ENCODE peak calls at places on chromosomes 7 and 10, in ten cellular contexts. One of them, this sample, is unnamed.
A peak's percentile ranks its signal among the peaks of the same experiment; 100 is the strongest.

GRCh38 chr10:98270026-98270740 is 2.2 kb upstream of the LOXL4 start:
- DNase-seq in nucleus accumbens: no peak
- DNase-seq in pancreas: no peak
- DNase-seq in stimulated activated CD4-positive, alpha-beta T cell treated with anti-CD3 and anti-CD28 coated beads, TNF-alpha, amount 100 ng/mL, for 24 hours: no peak
- DNase-seq in fibroblast of lung: peak; percentile 25
- DNase-seq in LHCN-M2: no peak
- DNase-seq in naive thymus-derived CD8-positive, alpha-beta T cell: no peak
- DNase-seq in DMS79 treated with DMSO at 0.1 percent for 48 hours: no peak
- DNase-seq in activated naive CD4-positive, alpha-beta T cell treated with anti-CD3 and anti-CD28 coated beads for 36 hours: no peak
- DNase-seq in A549: no peak
- DNase-seq in this sample: no peak

GRCh38 chr10:22308390-22308789 is 7.8 kb upstream of the COMMD3 start:
- DNase-seq in DMS79 treated with DMSO at 0.1 percent for 48 hours: no peak
- DNase-seq in fibroblast of lung: no peak
- DNase-seq in activated naive CD4-positive, alpha-beta T cell treated with anti-CD3 and anti-CD28 coated beads for 36 hours: peak; percentile 70
- DNase-seq in nucleus accumbens: no peak
- DNase-seq in naive thymus-derived CD8-positive, alpha-beta T cell: no peak
- DNase-seq in pancreas: no peak
- DNase-seq in A549: peak; percentile 60
- DNase-seq in LHCN-M2: peak; percentile 50
- DNase-seq in stimulated activated CD4-positive, alpha-beta T cell treated with anti-CD3 and anti-CD28 coated beads, TNF-alpha, amount 100 ng/mL, for 24 hours: peak; percentile 26
- DNase-seq in this sample: no peak

GRCh38 chr7:30428586-30429530 is 49.7 kb downstream of the NOD1 start:
- DNase-seq in pancreas: no peak
- DNase-seq in naive thymus-derived CD8-positive, alpha-beta T cell: no peak
- DNase-seq in DMS79 treated with DMSO at 0.1 percent for 48 hours: no peak
- DNase-seq in A549: no peak
- DNase-seq in stimulated activated CD4-positive, alpha-beta T cell treated with anti-CD3 and anti-CD28 coated beads, TNF-alpha, amount 100 ng/mL, for 24 hours: no peak
- DNase-seq in activated naive CD4-positive, alpha-beta T cell treated with anti-CD3 and anti-CD28 coated beads for 36 hours: no peak
- DNase-seq in LHCN-M2: no peak
- DNase-seq in fibroblast of lung: no peak
- DNase-seq in nucleus accumbens: no peak
- DNase-seq in this sample: no peak

GRCh38 chr7:73332447-73332846 is 4.5 kb downstream of the FKBP6 start:
- DNase-seq in stimulated activated CD4-positive, alpha-beta T cell treated with anti-CD3 and anti-CD28 coated beads, TNF-alpha, amount 100 ng/mL, for 24 hours: no peak
- DNase-seq in nucleus accumbens: no peak
- DNase-seq in fibroblast of lung: no peak
- DNase-seq in LHCN-M2: no peak
- DNase-seq in DMS79 treated with DMSO at 0.1 percent for 48 hours: no peak
- DNase-seq in pancreas: no peak
- DNase-seq in naive thymus-derived CD8-positive, alpha-beta T cell: no peak
- DNase-seq in activated naive CD4-positive, alpha-beta T cell treated with anti-CD3 and anti-CD28 coated beads for 36 hours: no peak
- DNase-seq in A549: no peak
- DNase-seq in this sample: no peak

GRCh38 chr7:37220664-37221063 is 228.0 kb downstream of the ELMO1 start:
- DNase-seq in naive thymus-derived CD8-positive, alpha-beta T cell: no peak
- DNase-seq in DMS79 treated with DMSO at 0.1 percent for 48 hours: no peak
- DNase-seq in activated naive CD4-positive, alpha-beta T cell treated with anti-CD3 and anti-CD28 coated beads for 36 hours: no peak
- DNase-seq in LHCN-M2: no peak
- DNase-seq in stimulated activated CD4-positive, alpha-beta T cell treated with anti-CD3 and anti-CD28 coated beads, TNF-alpha, amount 100 ng/mL, for 24 hours: no peak
- DNase-seq in pancreas: no peak
- DNase-seq in fibroblast of lung: no peak
- DNase-seq in A549: no peak
- DNase-seq in nucleus accumbens: no peak
- DNase-seq in this sample: no peak

GRCh38 chr7:2838873-2839578 is 5.1 kb downstream of the GNA12 start:
- DNase-seq in naive thymus-derived CD8-positive, alpha-beta T cell: no peak
- DNase-seq in nucleus accumbens: no peak
- DNase-seq in pancreas: no peak
- DNase-seq in LHCN-M2: no peak
- DNase-seq in activated naive CD4-positive, alpha-beta T cell treated with anti-CD3 and anti-CD28 coated beads for 36 hours: no peak
- DNase-seq in DMS79 treated with DMSO at 0.1 percent for 48 hours: no peak
- DNase-seq in A549: no peak
- DNase-seq in stimulated activated CD4-positive, alpha-beta T cell treated with anti-CD3 and anti-CD28 coated beads, TNF-alpha, amount 100 ng/mL, for 24 hours: no peak
- DNase-seq in fibroblast of lung: no peak
- DNase-seq in this sample: peak; percentile 93

GRCh38 chr10:125554016-125554703 is 128.8 kb downstream of the TEX36 start:
- DNase-seq in nucleus accumbens: no peak
- DNase-seq in pancreas: no peak
- DNase-seq in LHCN-M2: no peak
- DNase-seq in naive thymus-derived CD8-positive, alpha-beta T cell: no peak
- DNase-seq in stimulated activated CD4-positive, alpha-beta T cell treated with anti-CD3 and anti-CD28 coated beads, TNF-alpha, amount 100 ng/mL, for 24 hours: no peak
- DNase-seq in DMS79 treated with DMSO at 0.1 percent for 48 hours: no peak
- DNase-seq in A549: no peak
- DNase-seq in fibroblast of lung: no peak
- DNase-seq in activated naive CD4-positive, alpha-beta T cell treated with anti-CD3 and anti-CD28 coated beads for 36 hours: no peak
- DNase-seq in this sample: no peak

GRCh38 chr7:157507987-157508386 is 171.2 kb downstream of the DNAJB6 start:
- DNase-seq in stimulated activated CD4-positive, alpha-beta T cell treated with anti-CD3 and anti-CD28 coated beads, TNF-alpha, amount 100 ng/mL, for 24 hours: no peak
- DNase-seq in fibroblast of lung: no peak
- DNase-seq in DMS79 treated with DMSO at 0.1 percent for 48 hours: no peak
- DNase-seq in A549: no peak
- DNase-seq in pancreas: no peak
- DNase-seq in nucleus accumbens: no peak
- DNase-seq in activated naive CD4-positive, alpha-beta T cell treated with anti-CD3 and anti-CD28 coated beads for 36 hours: no peak
- DNase-seq in LHCN-M2: no peak
- DNase-seq in naive thymus-derived CD8-positive, alpha-beta T cell: no peak
- DNase-seq in this sample: no peak

GRCh38 chr10:102420443-102420809 is 210 bp upstream of the FBXL15 start:
- DNase-seq in stimulated activated CD4-positive, alpha-beta T cell treated with anti-CD3 and anti-CD28 coated beads, TNF-alpha, amount 100 ng/mL, for 24 hours: no peak
- DNase-seq in fibroblast of lung: no peak
- DNase-seq in DMS79 treated with DMSO at 0.1 percent for 48 hours: no peak
- DNase-seq in naive thymus-derived CD8-positive, alpha-beta T cell: no peak
- DNase-seq in activated naive CD4-positive, alpha-beta T cell treated with anti-CD3 and anti-CD28 coated beads for 36 hours: no peak
- DNase-seq in nucleus accumbens: no peak
- DNase-seq in pancreas: no peak
- DNase-seq in A549: no peak
- DNase-seq in LHCN-M2: no peak
- DNase-seq in this sample: no peak

GRCh38 chr10:121243003-121243898 is 355.0 kb downstream of the FGFR2 start:
- DNase-seq in naive thymus-derived CD8-positive, alpha-beta T cell: no peak
- DNase-seq in fibroblast of lung: no peak
- DNase-seq in nucleus accumbens: no peak
- DNase-seq in DMS79 treated with DMSO at 0.1 percent for 48 hours: no peak
- DNase-seq in activated naive CD4-positive, alpha-beta T cell treated with anti-CD3 and anti-CD28 coated beads for 36 hours: no peak
- DNase-seq in LHCN-M2: peak; percentile 60
- DNase-seq in stimulated activated CD4-positive, alpha-beta T cell treated with anti-CD3 and anti-CD28 coated beads, TNF-alpha, amount 100 ng/mL, for 24 hours: no peak
- DNase-seq in pancreas: no peak
- DNase-seq in A549: no peak
- DNase-seq in this sample: no peak

GRCh38 chr7:30469303-30469702 is 9.3 kb downstream of the NOD1 start:
- DNase-seq in DMS79 treated with DMSO at 0.1 percent for 48 hours: peak; percentile 72
- DNase-seq in pancreas: no peak
- DNase-seq in fibroblast of lung: peak; percentile 99
- DNase-seq in LHCN-M2: peak; percentile 99
- DNase-seq in stimulated activated CD4-positive, alpha-beta T cell treated with anti-CD3 and anti-CD28 coated beads, TNF-alpha, amount 100 ng/mL, for 24 hours: no peak
- DNase-seq in nucleus accumbens: no peak
- DNase-seq in activated naive CD4-positive, alpha-beta T cell treated with anti-CD3 and anti-CD28 coated beads for 36 hours: no peak
- DNase-seq in naive thymus-derived CD8-positive, alpha-beta T cell: no peak
- DNase-seq in A549: peak; percentile 97
- DNase-seq in this sample: peak; percentile 99

GRCh38 chr10:106182542-106182941 is 982.0 kb downstream of the SORCS1 start:
- DNase-seq in LHCN-M2: no peak
- DNase-seq in fibroblast of lung: no peak
- DNase-seq in naive thymus-derived CD8-positive, alpha-beta T cell: no peak
- DNase-seq in A549: no peak
- DNase-seq in stimulated activated CD4-positive, alpha-beta T cell treated with anti-CD3 and anti-CD28 coated beads, TNF-alpha, amount 100 ng/mL, for 24 hours: no peak
- DNase-seq in pancreas: no peak
- DNase-seq in nucleus accumbens: no peak
- DNase-seq in activated naive CD4-positive, alpha-beta T cell treated with anti-CD3 and anti-CD28 coated beads for 36 hours: no peak
- DNase-seq in DMS79 treated with DMSO at 0.1 percent for 48 hours: no peak
- DNase-seq in this sample: no peak

GRCh38 chr7:43764039-43764789 is 5.7 kb downstream of the BLVRA start:
- DNase-seq in naive thymus-derived CD8-positive, alpha-beta T cell: peak; percentile 4
- DNase-seq in LHCN-M2: no peak
- DNase-seq in DMS79 treated with DMSO at 0.1 percent for 48 hours: no peak
- DNase-seq in fibroblast of lung: no peak
- DNase-seq in pancreas: peak; percentile 51
- DNase-seq in A549: peak; percentile 42
- DNase-seq in nucleus accumbens: no peak
- DNase-seq in stimulated activated CD4-positive, alpha-beta T cell treated with anti-CD3 and anti-CD28 coated beads, TNF-alpha, amount 100 ng/mL, for 24 hours: no peak
- DNase-seq in activated naive CD4-positive, alpha-beta T cell treated with anti-CD3 and anti-CD28 coated beads for 36 hours: peak; percentile 75
- DNase-seq in this sample: no peak

GRCh38 chr10:65861249-65861648 is 1064.6 kb upstream of the LRRTM3 start:
- DNase-seq in stimulated activated CD4-positive, alpha-beta T cell treated with anti-CD3 and anti-CD28 coated beads, TNF-alpha, amount 100 ng/mL, for 24 hours: no peak
- DNase-seq in LHCN-M2: peak; percentile 37
- DNase-seq in activated naive CD4-positive, alpha-beta T cell treated with anti-CD3 and anti-CD28 coated beads for 36 hours: no peak
- DNase-seq in A549: peak; percentile 6
- DNase-seq in DMS79 treated with DMSO at 0.1 percent for 48 hours: no peak
- DNase-seq in naive thymus-derived CD8-positive, alpha-beta T cell: no peak
- DNase-seq in nucleus accumbens: no peak
- DNase-seq in fibroblast of lung: peak; percentile 16
- DNase-seq in pancreas: no peak
- DNase-seq in this sample: no peak

GRCh38 chr10:3099291-3100092 is 32.1 kb downstream of the PFKP start:
- DNase-seq in DMS79 treated with DMSO at 0.1 percent for 48 hours: no peak
- DNase-seq in A549: no peak
- DNase-seq in activated naive CD4-positive, alpha-beta T cell treated with anti-CD3 and anti-CD28 coated beads for 36 hours: no peak
- DNase-seq in LHCN-M2: peak; percentile 83
- DNase-seq in stimulated activated CD4-positive, alpha-beta T cell treated with anti-CD3 and anti-CD28 coated beads, TNF-alpha, amount 100 ng/mL, for 24 hours: no peak
- DNase-seq in fibroblast of lung: peak; percentile 91
- DNase-seq in naive thymus-derived CD8-positive, alpha-beta T cell: no peak
- DNase-seq in pancreas: no peak
- DNase-seq in nucleus accumbens: no peak
- DNase-seq in this sample: no peak

GRCh38 chr7:90455163-90456030 is 14.0 kb upstream of the PTTG1IP2 start:
- DNase-seq in DMS79 treated with DMSO at 0.1 percent for 48 hours: peak; percentile 61
- DNase-seq in activated naive CD4-positive, alpha-beta T cell treated with anti-CD3 and anti-CD28 coated beads for 36 hours: no peak
- DNase-seq in stimulated activated CD4-positive, alpha-beta T cell treated with anti-CD3 and anti-CD28 coated beads, TNF-alpha, amount 100 ng/mL, for 24 hours: no peak
- DNase-seq in A549: peak; percentile 32
- DNase-seq in nucleus accumbens: no peak
- DNase-seq in naive thymus-derived CD8-positive, alpha-beta T cell: peak; percentile 40
- DNase-seq in pancreas: no peak
- DNase-seq in fibroblast of lung: peak; percentile 69
- DNase-seq in LHCN-M2: peak; percentile 68
- DNase-seq in this sample: peak; percentile 36

This sample was measured in dermis microvascular lymphatic vessel endothelial cell.